ENCODE peak calls at places on chromosomes 3 and 15, in five cellular contexts. K, Q, M, F and V are unnamed samples.

GRCh38 chr3:123459867-123460266 is 11.0 kb upstream of the ADCY5 start:
- DNase-seq in F (no peak), K (no peak), Q (no peak), M (no peak), V (no peak)

GRCh38 chr3:184805351-184806038 is 6.5 kb upstream of the VPS8 start:
- DNase-seq in Q (no peak), F (no peak), K (no peak), M (peak; percentile 28), V (no peak)

GRCh38 chr15:57485869-57486268 is 105.8 kb upstream of the MYZAP start:
- DNase-seq in F (no peak), M (peak; percentile 79), Q (peak; percentile 93), K (no peak), V (peak; percentile 97)

GRCh38 chr3:32564195-32564594 is 6.5 kb downstream of the DYNC1LI1 start:
- DNase-seq in M (no peak), K (no peak), F (no peak), Q (no peak), V (no peak)

GRCh38 chr3:100113728-100114412 is 431 bp downstream of the FILIP1L start:
- DNase-seq in K (no peak), F (no peak), Q (peak; percentile 52), M (no peak), V (no peak)

GRCh38 chr15:99442268-99442897 is 123.4 kb upstream of the MEF2A start:
- DNase-seq in K (no peak), Q (peak; percentile 92), M (no peak), F (no peak), V (peak; percentile 91)

GRCh38 chr15:71434774-71435173 is 319.5 kb downstream of the THSD4 start:
- DNase-seq in F (no peak), Q (no peak), M (no peak), K (no peak), V (no peak)

GRCh38 chr3:38165722-38166387 is 518 bp downstream of the OXSR1 start:
- DNase-seq in M (peak; percentile 64), K (no peak), Q (peak; percentile 81), F (no peak), V (no peak)

GRCh38 chr3:50246517-50246954 is 10.5 kb downstream of the GNAI2 start:
- DNase-seq in M (peak; percentile 52), K (peak; percentile 69), F (no peak), Q (peak; percentile 99), V (peak; percentile 93)

GRCh38 chr15:88803241-88803919 is at the start of gene ACAN:
- DNase-seq in K (no peak), Q (no peak), F (no peak), M (no peak), V (no peak)

GRCh38 chr15:88804257-88804656 is 1.0 kb downstream of the ACAN start:
- DNase-seq in K (no peak), Q (no peak), M (no peak), F (no peak), V (no peak)

GRCh38 chr15:88803920-88804247 is 648 bp downstream of the ACAN start:
- DNase-seq in Q (no peak), F (no peak), K (no peak), M (no peak), V (no peak)

GRCh38 chr15:88802991-88803240 is 320 bp upstream of the ACAN start:
- DNase-seq in F (no peak), Q (peak; percentile 10), K (no peak), M (no peak), V (no peak)

GRCh38 chr15:88802250-88802990 is 816 bp upstream of the ACAN start:
- DNase-seq in K (no peak), Q (no peak), F (no peak), M (no peak), V (no peak)
- H3K4me3 ChIP-seq in K (no peak overlapping the region), Q (no peak overlapping the region), F (no peak overlapping the region), M (no peak overlapping the region), V (peak overlapping the region; percentile 30)

GRCh38 chr3:39811561-39811960 is 2.2 kb downstream of the MYRIP start:
- DNase-seq in K (no peak), Q (no peak), M (no peak), F (no peak), V (no peak)

GRCh38 chr3:39808467-39809180 is 785 bp upstream of the MYRIP start:
- DNase-seq in F (no peak), Q (peak; percentile 32), M (peak; percentile 28), K (no peak), V (no peak)

GRCh38 chr3:39810647-39811161 is 1.3 kb downstream of the MYRIP start:
- DNase-seq in K (no peak), M (no peak), Q (no peak), F (no peak), V (no peak)

GRCh38 chr3:39809995-39810595 is 686 bp downstream of the MYRIP start:
- DNase-seq in Q (peak; percentile 3), K (no peak), F (no peak), M (peak; percentile 56), V (no peak)

GRCh38 chr3:39809181-39809994 is at the start of gene MYRIP:
- DNase-seq in F (no peak), M (peak; percentile 90), Q (peak; percentile 41), K (no peak), V (peak; percentile 69)
- H3K27me3 ChIP-seq in F (peaks cover 19% of the 10 kb centered on the region), M (no peaks in the 10 kb centered on the region), Q (peaks cover 64% of the 10 kb centered on the region), K (peaks cover 10% of the 10 kb centered on the region), V (no peaks in the 10 kb centered on the region)

DNA sequence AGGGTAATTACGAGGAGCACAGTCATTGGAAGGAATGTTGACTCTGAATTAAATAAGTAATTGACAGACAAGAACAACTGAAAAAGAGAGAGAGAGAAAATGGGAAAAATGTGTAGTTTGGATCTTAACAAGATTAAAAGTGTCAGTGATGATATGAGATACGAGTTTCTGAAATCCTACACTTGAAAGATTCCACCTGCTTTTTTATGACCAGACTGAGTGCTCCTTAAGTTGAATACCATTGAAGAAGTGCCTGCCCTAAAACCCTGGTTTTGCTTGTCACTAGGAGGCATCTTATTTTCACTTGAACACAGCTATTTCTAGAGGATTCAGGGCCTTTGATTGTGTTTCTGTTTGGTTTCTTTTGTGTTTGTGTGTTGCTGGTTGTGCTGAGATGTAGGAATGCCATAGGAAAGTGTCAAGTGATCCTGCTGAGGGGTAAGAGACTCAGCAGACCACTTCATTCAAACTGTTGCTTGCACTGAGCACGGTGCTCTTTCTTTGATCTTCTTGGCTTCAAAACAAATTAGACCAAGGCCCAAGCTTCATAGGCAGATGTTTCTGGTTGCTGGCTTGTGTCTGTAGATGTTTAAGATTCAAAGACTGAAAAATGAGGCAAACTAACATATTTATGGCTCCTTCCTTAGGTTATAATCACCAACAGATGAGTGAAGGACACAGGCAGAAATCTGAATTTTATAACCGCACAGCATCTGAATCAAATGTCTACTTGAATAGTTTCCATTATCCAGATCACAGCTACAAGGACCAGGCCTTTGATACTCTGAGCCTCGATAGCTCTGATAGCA is 17.2 kb upstream of the ABHD10 start:
- DNase-seq in K (no peak), Q (no peak), F (no peak), M (no peak), V (no peak)
- H3K36me3 ChIP-seq in K (no peaks in the 10 kb centered on the region), Q (peaks cover 35% of the 10 kb centered on the region), F (no peaks in the 10 kb centered on the region), M (no peaks in the 10 kb centered on the region), V (peaks cover 7% of the 10 kb centered on the region)

GRCh38 chr3:183488343-183488742 is 59.9 kb upstream of the MCF2L2 start:
- DNase-seq in M (no peak), F (no peak), K (no peak), Q (no peak), V (no peak)

GRCh38 chr3:183490653-183491052 is 62.2 kb upstream of the MCF2L2 start:
- DNase-seq in M (no peak), Q (peak; percentile 22), K (no peak), F (no peak), V (no peak)

GRCh38 chr3:183490211-183490601 is 61.8 kb upstream of the MCF2L2 start:
- DNase-seq in M (no peak), F (no peak), Q (no peak), K (no peak), V (no peak)

GRCh38 chr3:183491109-183491922 is 62.9 kb upstream of the MCF2L2 start:
- DNase-seq in M (no peak), F (no peak), K (no peak), Q (no peak), V (no peak)

DNA sequence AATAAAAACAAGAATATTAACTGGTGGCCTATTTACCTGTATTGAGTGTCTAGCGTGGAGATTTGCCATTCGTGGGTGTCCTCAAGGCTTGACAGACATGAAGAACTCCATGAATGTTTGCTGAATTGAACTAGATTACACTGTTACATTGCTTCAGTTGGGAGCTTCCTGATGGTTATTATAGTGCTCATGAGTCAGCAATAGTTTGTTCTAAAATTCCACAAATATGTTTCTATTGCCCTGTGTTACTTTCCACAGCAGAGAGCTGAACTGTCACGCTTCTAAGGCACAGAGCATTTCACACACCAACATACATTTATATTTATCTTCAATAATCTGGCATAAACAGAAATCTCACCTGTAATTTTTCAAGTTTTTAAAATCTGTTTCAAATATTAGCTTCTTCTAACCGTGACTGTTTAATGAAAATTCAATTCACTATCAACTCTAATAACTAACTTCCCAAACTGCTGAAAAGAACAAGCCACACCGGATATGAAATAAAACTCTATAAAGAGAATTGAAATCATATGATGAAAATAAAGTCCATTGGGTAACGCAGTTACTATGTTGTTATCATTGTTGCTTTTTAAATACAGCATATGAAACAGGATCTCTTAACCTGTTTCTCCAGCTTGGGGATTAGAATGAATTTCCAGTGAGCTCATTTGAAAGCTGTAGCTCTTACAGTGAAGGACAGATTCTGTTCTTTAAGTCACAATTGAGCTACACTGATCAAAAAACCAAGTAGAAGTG is 61.2 kb upstream of the MCF2L2 start:
- DNase-seq in F (no peak), K (no peak), M (no peak), Q (peak; percentile 59), V (no peak)
- H3K4me3 ChIP-seq in F (no peak overlapping the region), K (no peak overlapping the region), M (no peak overlapping the region), Q (no peak overlapping the region), V (no peak overlapping the region)

DNA sequence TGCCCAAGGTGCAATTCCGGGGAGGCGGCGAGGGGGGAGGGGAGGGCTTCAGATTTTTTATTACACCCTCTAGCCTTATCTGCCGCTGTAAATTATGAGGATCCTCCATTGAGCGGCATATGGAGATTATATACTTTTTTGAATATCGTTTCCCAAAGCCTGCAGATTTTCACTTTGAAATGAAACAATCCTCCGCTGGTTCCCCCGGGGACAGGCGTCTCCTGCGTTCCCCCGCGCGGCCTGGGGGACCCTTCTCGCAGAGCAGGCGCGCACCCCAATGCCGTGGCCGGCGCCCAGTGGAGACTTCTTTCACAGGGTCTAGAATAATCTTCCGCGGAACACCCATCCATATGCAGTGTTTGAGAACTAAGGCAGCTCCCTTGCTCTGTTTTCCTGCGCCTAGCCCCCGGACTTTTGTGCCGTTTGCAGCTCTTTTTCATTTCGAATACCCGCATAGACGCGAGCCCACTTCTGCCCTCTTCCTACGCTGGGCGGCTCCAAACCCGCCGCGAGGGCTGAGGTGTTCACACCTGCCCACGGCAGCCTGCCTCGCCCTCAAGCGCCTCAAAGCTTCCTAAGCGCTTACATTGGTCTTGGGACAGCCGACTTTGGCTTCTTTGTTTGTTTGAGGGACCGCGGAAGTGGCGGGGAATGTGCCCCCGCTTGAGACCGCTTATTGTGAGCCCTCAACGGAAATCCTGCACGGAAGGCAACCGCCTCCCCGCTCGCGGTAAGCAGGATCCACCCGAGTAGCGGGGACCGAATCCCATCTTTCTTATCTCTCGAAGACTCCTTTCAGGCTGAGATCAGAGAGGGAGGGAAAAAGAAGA is 7.5 kb downstream of the SOX14 start:
- DNase-seq in K (no peak), Q (no peak), M (no peak), F (no peak), V (no peak)
- H3K27me3 ChIP-seq in K (no peaks in the 10 kb centered on the region), Q (peaks cover 94% of the 10 kb centered on the region), M (peaks cover 66% of the 10 kb centered on the region), F (peaks cover 50% of the 10 kb centered on the region), V (peaks cover 97% of the 10 kb centered on the region)